ENCODE peak calls at places on chromosomes 6 and 20, in five cellular contexts. D is neural progenitor cell, X is HCT116, P is epithelial cell of proximal tubule, H is astrocyte of the spinal cord. M is an unnamed sample.

GRCh38 chr6:26159417-26160273 is 72.4 kb downstream of the HFE start:
- DNase-seq in D (no peak), X (no peak), P (no peak), H (peak), M (no peak)

GRCh38 chr20:20864346-20865096 is 152.1 kb upstream of the RALGAPA2 start:
- DNase-seq in D (peak), X (no peak), P (no peak), H (no peak), M (no peak)

GRCh38 chr20:8670900-8671229 is 398.0 kb upstream of the PLCB4 start:
- DNase-seq in D (no peak), X (no peak), P (no peak), H (no peak), M (no peak)

GRCh38 chr6:119980802-119981201 is 631.2 kb upstream of the MAN1A1 start:
- DNase-seq in D (no peak), X (no peak), P (no peak), H (no peak), M (no peak)

GRCh38 chr20:19419420-19419819 is 207.0 kb downstream of the SLC24A3 start:
- DNase-seq in D (no peak), X (no peak), P (no peak), H (no peak), M (no peak)

GRCh38 chr6:161418458-161418945 is 144.6 kb upstream of the AGPAT4 start:
- DNase-seq in D (peak), X (peak), P (no peak), H (peak), M (no peak)

GRCh38 chr20:32150291-32150848 is 40.9 kb downstream of the TM9SF4 start:
- DNase-seq in D (no peak), X (no peak), P (no peak), H (no peak), M (no peak)

GRCh38 chr6:39804666-39805065 is 12.5 kb downstream of the DAAM2 start:
- DNase-seq in D (peak), X (no peak), P (peak), H (peak), M (no peak)

GRCh38 chr20:18857640-18858039 is 44.1 kb downstream of the SCP2D1 start:
- DNase-seq in D (no peak), X (no peak), P (peak), H (no peak), M (no peak)

GRCh38 chr6:154766288-154766687 is 33.1 kb downstream of the SCAF8 start:
- DNase-seq in D (no peak), X (no peak), P (no peak), H (no peak), M (no peak)

GRCh38 chr20:10553326-10553984 is 118.3 kb downstream of the SLX4IP start:
- DNase-seq in D (peak), X (no peak), P (no peak), H (peak), M (peak)

GRCh38 chr6:81937296-81937937 is 184.9 kb upstream of the TENT5A start:
- DNase-seq in D (no peak), X (peak), P (peak), H (peak), M (no peak)

GRCh38 chr6:143183735-143184134 is 123.0 kb downstream of the AIG1 start:
- DNase-seq in D (no peak), X (no peak), P (no peak), H (peak), M (no peak)

GRCh38 chr6:35919085-35919826 is 1.6 kb downstream of the SRPK1 start:
- DNase-seq in D (peak), X (no peak), P (no peak), H (no peak), M (no peak)

GRCh38 chr6:54419885-54420284 is 111.6 kb downstream of the TINAG start:
- DNase-seq in D (no peak), X (no peak), P (peak), H (peak), M (no peak)

GRCh38 chr20:11651138-11651537 is 266.6 kb upstream of the BTBD3 start:
- DNase-seq in D (no peak), X (no peak), P (no peak), H (no peak), M (no peak)

GRCh38 chr20:4817230-4817671 is 95.5 kb downstream of the PRND start:
- DNase-seq in D (no peak), X (no peak), P (peak), H (no peak), M (no peak)

GRCh38 chr6:100160913-100161312 is 166.9 kb upstream of the MCHR2 start:
- DNase-seq in D (peak), X (no peak), P (no peak), H (no peak), M (peak)

GRCh38 chr6:125789576-125790402 is 971 bp upstream of the NCOA7 start:
- DNase-seq in D (peak), X (no peak), P (no peak), H (peak), M (peak)

GRCh38 chr6:41548098-41548840 is 2.1 kb downstream of the FOXP4 start:
- DNase-seq in D (no peak), X (no peak), P (no peak), H (no peak), M (no peak)
- TF ChIP-seq CTCF in D (no peak), X (no peak), P (no peak), H (no peak), M (no peak)

GRCh38 chr6:12233693-12234551 is 56.2 kb upstream of the EDN1 start:
- DNase-seq in D (peak), X (peak), P (peak), H (peak), M (no peak)
- TF ChIP-seq CTCF in D (peak), X (peak), P (peak), H (peak), M (no peak)

GRCh38 chr6:68141190-68141589 is 493.9 kb upstream of the ADGRB3 start:
- DNase-seq in D (no peak), X (no peak), P (no peak), H (no peak), M (no peak)
- TF ChIP-seq CTCF in D (no peak), X (no peak), P (no peak), H (no peak), M (no peak)

GRCh38 chr6:52672422-52673025 is 1.6 kb downstream of the TMEM14A start:
- DNase-seq in D (no peak), X (peak), P (no peak), H (no peak), M (no peak)

GRCh38 chr6:52667572-52667971 is 3.3 kb upstream of the TMEM14A start:
- DNase-seq in D (no peak), X (no peak), P (no peak), H (no peak), M (no peak)

GRCh38 chr6:52666523-52666922 is 4.4 kb upstream of the TMEM14A start:
- DNase-seq in D (no peak), X (no peak), P (no peak), H (no peak), M (no peak)

GRCh38 chr6:52675372-52675771 is 4.5 kb downstream of the TMEM14A start:
- DNase-seq in D (peak), X (no peak), P (no peak), H (no peak), M (no peak)

DNA sequence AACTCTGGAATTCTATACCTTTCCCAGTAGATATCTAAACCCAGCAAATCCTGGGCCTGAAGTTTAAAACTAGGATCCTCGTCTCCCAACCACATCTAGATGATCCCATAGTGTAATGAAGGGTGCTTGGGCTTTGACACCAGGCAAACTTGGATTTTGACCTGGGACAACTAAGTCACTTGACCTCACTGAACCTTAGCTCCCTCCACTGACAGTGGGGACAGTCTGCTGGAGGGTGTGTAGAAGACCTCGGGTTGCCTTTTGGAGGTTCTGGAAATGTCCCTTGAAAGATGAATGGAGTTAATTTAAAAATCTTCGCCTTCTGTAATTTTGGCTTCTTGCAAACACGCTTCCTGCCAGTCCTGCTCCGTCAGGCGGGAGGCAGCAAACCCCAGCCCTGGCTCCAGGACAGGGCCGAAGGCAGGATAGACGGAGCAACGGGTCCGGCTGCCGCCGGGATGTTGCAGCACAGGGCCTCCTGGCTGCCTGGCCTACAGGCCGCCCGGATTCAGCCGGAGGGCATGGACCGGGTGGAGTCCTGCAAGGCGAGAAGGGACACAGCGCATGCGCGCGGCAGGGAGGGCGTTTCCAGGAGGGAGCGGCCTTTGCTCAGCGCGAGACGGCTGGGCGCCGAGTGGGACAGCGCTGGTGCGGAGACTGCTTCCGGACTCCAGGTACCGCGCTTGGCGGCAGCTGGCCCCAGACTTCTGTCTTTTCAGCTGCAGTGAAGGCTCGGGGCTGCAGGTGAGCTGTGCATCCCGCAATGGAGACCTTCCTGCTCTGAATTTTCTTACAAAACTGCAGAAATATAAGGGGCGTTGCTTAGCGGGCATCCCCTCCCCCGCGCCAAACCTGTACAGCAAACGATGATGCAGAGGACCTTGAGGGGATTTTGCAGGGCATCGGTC is at the start of gene TMEM14A:
- DNase-seq in D (peak), X (peak), P (peak), H (peak), M (peak)
- TF ChIP-seq CTCF in D (no peak), X (no peak), P (no peak), H (no peak), M (no peak)

GRCh38 chr6:43992783-43993505 is 134.3 kb downstream of the MRPL14 start:
- DNase-seq in D (no peak), X (no peak), P (no peak), H (no peak), M (no peak)
- TF ChIP-seq CTCF in D (no peak), X (no peak), P (no peak), H (no peak), M (no peak)

GRCh38 chr20:1177680-1178079 is 7.1 kb downstream of the TMEM74B start:
- DNase-seq in D (peak), X (peak), P (no peak), H (no peak), M (peak)
- TF ChIP-seq CTCF in D (peak), X (peak), P (peak), H (no peak), M (no peak)

M was measured in WTC11.